ENCODE peak calls at places on chromosomes 3 and 15, in ten cellular contexts. E is effector memory CD4-positive, alpha-beta T cell; B is CD8-positive, alpha-beta memory T cell; R is heart left ventricle; H is GM23338; C is heart right ventricle; M is psoas muscle; G is mammary epithelial cell; A is right lobe of liver; Q is left ventricle myocardium inferior. L is an unnamed sample. For H3K4me1, the result is how much of the 10 kb centered on the place peaks cover.

GRCh38 chr3:118501152-118501551 is 533.5 kb downstream of the IGSF11 start:
- DNase-seq in R (peak), A (peak), Q (peak), C (peak), B (no peak), M (no peak), H (peak), G (peak), E (no peak), L (peak)

GRCh38 chr3:46930945-46931403 is 45.6 kb downstream of the CCDC12 start:
- DNase-seq in Q (no peak), C (no peak), H (no peak), B (no peak), G (no peak), R (no peak), M (peak), A (no peak), E (no peak), L (peak)

GRCh38 chr15:97904196-97904572 is 56.3 kb upstream of the ARRDC4 start:
- DNase-seq in E (no peak), C (peak), A (peak), Q (peak), H (peak), B (no peak), G (peak), M (peak), R (peak), L (peak)

GRCh38 chr3:53881691-53882593 is at the start of gene ACTR8:
- DNase-seq in Q (peak), E (peak), A (peak), H (peak), G (peak), M (peak), C (peak), B (peak), R (peak), L (peak)

GRCh38 chr3:1348547-1348946 is 255.7 kb downstream of the CNTN6 start:
- DNase-seq in G (no peak), B (no peak), Q (no peak), C (no peak), H (peak), R (no peak), A (no peak), E (no peak), M (no peak), L (no peak)

GRCh38 chr3:41302295-41302694 is 103.0 kb downstream of the CTNNB1 start:
- DNase-seq in G (no peak), A (no peak), B (no peak), H (no peak), E (no peak), Q (no peak), C (no peak), M (no peak), R (no peak), L (no peak)

GRCh38 chr15:50675524-50676144 is 11.0 kb downstream of the TRPM7 start:
- DNase-seq in Q (no peak), R (no peak), A (no peak), M (no peak), H (peak), C (no peak), G (peak), B (peak), E (no peak), L (no peak)

GRCh38 chr3:128423525-128424147 is 43.1 kb downstream of the DNAJB8 start:
- DNase-seq in Q (no peak), A (no peak), E (no peak), B (no peak), H (no peak), G (no peak), R (no peak), M (no peak), C (no peak), L (no peak)

GRCh38 chr3:152298393-152299242 is 29.9 kb downstream of the MBNL1 start:
- DNase-seq in M (peak), C (peak), Q (peak), R (peak), A (peak), E (peak), B (peak), H (no peak), G (peak), L (peak)

GRCh38 chr15:84894743-84895425 is 10.4 kb downstream of the SLC28A1 start:
- DNase-seq in M (no peak), A (no peak), H (no peak), Q (no peak), B (no peak), E (no peak), C (no peak), R (no peak), G (no peak), L (no peak)

GRCh38 chr3:106629215-106629832 is 747.9 kb upstream of the CCDC54 start:
- DNase-seq in B (no peak), H (no peak), M (no peak), G (no peak), E (no peak), Q (no peak), R (no peak), A (no peak), C (no peak), L (no peak)

GRCh38 chr3:46667061-46667621 is 26.3 kb downstream of the ALS2CL start:
- DNase-seq in Q (no peak), R (peak), M (peak), A (peak), G (no peak), E (no peak), H (no peak), B (no peak), C (peak), L (peak)

GRCh38 chr15:89496155-89497098 is at the start of gene RHCG:
- DNase-seq in C (no peak), E (no peak), M (no peak), G (peak), Q (no peak), B (no peak), H (peak), R (no peak), A (peak), L (peak)

GRCh38 chr15:33215941-33216872 is 21.7 kb upstream of the FMN1 start:
- DNase-seq in G (peak), R (no peak), B (no peak), A (no peak), M (no peak), Q (no peak), C (no peak), E (no peak), H (peak), L (no peak)

GRCh38 chr3:5202267-5202666 is 14.8 kb downstream of the EDEM1 start:
- DNase-seq in B (no peak), R (no peak), G (no peak), C (no peak), Q (no peak), A (no peak), M (no peak), E (no peak), H (no peak), L (no peak)

DNA sequence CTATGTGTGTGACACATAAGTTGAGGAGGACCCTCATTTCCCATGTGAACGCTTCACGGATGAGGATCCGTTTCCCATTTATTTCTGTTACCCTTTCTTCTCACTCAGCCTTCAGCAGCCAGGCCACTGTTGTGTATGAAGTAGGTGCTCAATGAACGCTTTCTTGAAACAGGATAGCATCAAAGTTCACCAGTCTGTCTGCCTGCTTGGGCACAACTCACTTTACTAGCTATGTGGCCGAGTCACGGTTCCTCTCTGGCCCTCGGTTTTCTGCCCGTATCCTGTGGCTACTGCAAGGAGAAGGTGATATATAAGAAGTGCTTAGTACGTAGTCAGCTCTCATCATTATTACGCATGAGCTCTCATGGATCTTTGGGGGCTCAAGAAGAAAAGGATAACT is 22.4 kb downstream of the ACSBG1 start:
- DNase-seq in R (no peak), H (no peak), E (no peak), G (no peak), A (no peak), Q (no peak), C (no peak), B (no peak), M (no peak), L (no peak)
- H3K27ac ChIP-seq in R (no peak), H (no peak), E (no peak), G (no peak), A (no peak), Q (peak), C (no peak), B (no peak), M (peak), L (no peak)

GRCh38 chr3:45555154-45555591 is 39.4 kb upstream of the LIMD1 start:
- DNase-seq in M (peak), R (no peak), B (no peak), G (peak), C (no peak), E (no peak), Q (no peak), A (no peak), H (no peak), L (no peak)

GRCh38 chr3:45557471-45557870 is 37.1 kb upstream of the LIMD1 start:
- DNase-seq in C (no peak), R (no peak), B (no peak), Q (no peak), E (no peak), H (no peak), A (no peak), G (no peak), M (no peak), L (no peak)

GRCh38 chr3:45554001-45554691 is 40.4 kb upstream of the LIMD1 start:
- DNase-seq in C (peak), G (no peak), Q (peak), A (peak), H (peak), R (peak), B (no peak), E (no peak), M (peak), L (peak)

GRCh38 chr3:45553469-45553974 is 41.0 kb upstream of the LIMD1 start:
- DNase-seq in Q (peak), G (peak), H (no peak), M (peak), A (peak), B (no peak), R (peak), E (no peak), C (peak), L (no peak)

GRCh38 chr3:45555666-45556065 is 38.9 kb upstream of the LIMD1 start:
- DNase-seq in G (no peak), B (no peak), E (no peak), Q (no peak), M (no peak), C (no peak), A (no peak), R (no peak), H (no peak), L (no peak)
- H3K4me1 ChIP-seq in G (under half), B (under half), E (under half), Q (half or more), M (half or more), C (half or more), A (under half), R (half or more), H (under half), L (under half)

GRCh38 chr3:197583371-197583770 is 27.6 kb upstream of the BDH1 start:
- DNase-seq in C (no peak), R (no peak), A (no peak), E (no peak), Q (no peak), G (no peak), H (no peak), M (no peak), B (no peak), L (no peak)

GRCh38 chr3:197578376-197578775 is 22.6 kb upstream of the BDH1 start:
- DNase-seq in H (no peak), C (no peak), A (no peak), Q (no peak), M (no peak), B (no peak), E (no peak), G (no peak), R (no peak), L (no peak)

GRCh38 chr3:197576838-197577237 is 21.1 kb upstream of the BDH1 start:
- DNase-seq in A (no peak), B (no peak), Q (no peak), H (no peak), R (no peak), G (no peak), M (no peak), C (no peak), E (no peak), L (no peak)

GRCh38 chr3:197577366-197578074 is 21.8 kb upstream of the BDH1 start:
- DNase-seq in Q (no peak), M (no peak), B (no peak), A (no peak), E (no peak), G (no peak), H (no peak), R (no peak), C (no peak), L (no peak)

GRCh38 chr3:197580253-197580691 is 24.5 kb upstream of the BDH1 start:
- DNase-seq in M (no peak), R (no peak), A (no peak), B (no peak), Q (no peak), E (no peak), G (no peak), H (peak), C (no peak), L (no peak)
- H3K4me3 ChIP-seq in M (no peak), R (no peak), A (no peak), B (no peak), Q (no peak), E (no peak), G (no peak), H (no peak), C (no peak), L (no peak)

GRCh38 chr3:108184824-108185223 is 37.4 kb downstream of the IFT57 start:
- DNase-seq in C (no peak), Q (no peak), A (no peak), R (no peak), H (no peak), G (no peak), B (no peak), M (no peak), E (no peak), L (no peak)
- H3K27ac ChIP-seq in C (no peak), Q (no peak), A (no peak), R (no peak), H (no peak), G (no peak), B (no peak), M (no peak), E (no peak), L (no peak)

DNA sequence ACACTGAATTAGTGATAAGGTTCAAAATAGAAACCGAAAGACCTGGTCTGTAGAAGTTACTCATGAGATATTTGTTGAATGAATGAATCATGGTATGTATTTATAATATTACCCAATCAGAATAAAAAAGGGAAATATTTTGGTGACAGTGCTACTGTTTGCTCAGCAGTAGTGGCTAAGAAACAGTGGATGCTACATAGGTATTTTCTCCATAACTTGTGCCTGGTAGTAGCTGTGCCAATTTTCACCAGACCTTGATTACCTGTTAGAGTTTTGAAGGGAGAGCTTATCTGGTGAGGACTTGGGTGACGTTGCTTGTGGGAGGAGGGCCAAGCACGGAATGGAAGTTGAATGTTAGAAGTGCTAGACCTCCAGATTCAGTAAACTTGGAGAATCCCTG is 14.3 kb downstream of the LIMD1 start:
- DNase-seq in G (no peak), E (no peak), B (no peak), C (no peak), H (no peak), Q (no peak), R (no peak), M (no peak), A (no peak), L (peak)
- H3K4me1 ChIP-seq in G (under half), E (under half), B (under half), C (half or more), H (under half), Q (half or more), R (half or more), M (half or more), A (under half), L (half or more)

L was measured in body of pancreas.